ENCODE peak calls at places on chromosomes 12 and 14, in nine cellular contexts. G is astrocyte; K is CD4-positive, alpha-beta memory T cell; S is lung; D is HFFc6; M is IMR-90; Y is fibroblast of the conjunctiva; I is HT1080; V is lower leg skin. N is an unnamed sample.
A peak's percentile ranks its signal among the peaks of the same experiment; 100 is the strongest.

GRCh38 chr12:13103391-13104033 is at the start of gene GSG1:
- DNase-seq in G (no peak), K (no peak), S (no peak), D (peak; percentile 49), M (peak; percentile 44), Y (no peak), I (no peak), V (no peak), N (no peak)

GRCh38 chr12:124568431-124569374 is 1.3 kb upstream of the NCOR2 start:
- DNase-seq in G (peak; percentile 94), K (no peak), S (peak; percentile 70), D (peak; percentile 77), M (peak; percentile 94), Y (peak; percentile 93), I (peak; percentile 40), V (peak; percentile 93), N (peak; percentile 95)

GRCh38 chr12:124853781-124854636 is 9.7 kb downstream of the SCARB1 start:
- DNase-seq in G (no peak), K (no peak), S (no peak), D (no peak), M (no peak), Y (no peak), I (no peak), V (no peak), N (no peak)

GRCh38 chr12:12685305-12685704 is 10.7 kb downstream of the GPR19 start:
- DNase-seq in G (no peak), K (no peak), S (no peak), D (no peak), M (no peak), Y (no peak), I (no peak), V (no peak), N (no peak)

GRCh38 chr12:95574799-95575452 is 23.6 kb upstream of the USP44 start:
- DNase-seq in G (peak; percentile 34), K (no peak), S (no peak), D (peak; percentile 49), M (peak; percentile 64), Y (peak; percentile 21), I (peak; percentile 46), V (no peak), N (peak; percentile 36)

GRCh38 chr12:60201891-60202290 is 606.1 kb downstream of the SLC16A7 start:
- DNase-seq in G (no peak), K (no peak), S (no peak), D (peak; percentile 16), M (peak; percentile 28), Y (peak; percentile 3), I (no peak), V (no peak), N (peak; percentile 77)

GRCh38 chr14:75188520-75189267 is 12.3 kb upstream of the TMED10 start:
- DNase-seq in G (no peak), K (no peak), S (peak; percentile 42), D (no peak), M (no peak), Y (no peak), I (no peak), V (no peak), N (no peak)

GRCh38 chr14:63155511-63156189 is 48.6 kb upstream of the RHOJ start:
- DNase-seq in G (peak; percentile 84), K (no peak), S (no peak), D (no peak), M (peak; percentile 68), Y (no peak), I (peak; percentile 64), V (no peak), N (peak; percentile 6)

GRCh38 chr12:47082963-47083621 is 3.3 kb upstream of the AMIGO2 start:
- DNase-seq in G (peak; percentile 97), K (no peak), S (no peak), D (peak; percentile 95), M (peak; percentile 95), Y (peak; percentile 56), I (peak; percentile 96), V (no peak), N (peak; percentile 94)

GRCh38 chr14:35384386-35385041 is 20.0 kb downstream of the NFKBIA start:
- DNase-seq in G (peak; percentile 95), K (no peak), S (no peak), D (peak; percentile 91), M (peak; percentile 99), Y (peak; percentile 78), I (peak; percentile 87), V (no peak), N (peak; percentile 96)

GRCh38 chr12:6620137-6620884 is 13.1 kb upstream of the CHD4 start:
- DNase-seq in G (peak; percentile 21), K (peak; percentile 49), S (no peak), D (no peak), M (no peak), Y (no peak), I (no peak), V (no peak), N (peak; percentile 56)

GRCh38 chr12:82486524-82487235 is 128.4 kb downstream of the METTL25 start:
- DNase-seq in G (peak; percentile 47), K (no peak), S (no peak), D (no peak), M (peak; percentile 28), Y (peak; percentile 14), I (peak; percentile 79), V (no peak), N (peak; percentile 81)

GRCh38 chr12:9244894-9245293 is 36.7 kb upstream of the PZP start:
- DNase-seq in G (no peak), K (no peak), S (no peak), D (no peak), M (no peak), Y (no peak), I (peak; percentile 31), V (no peak), N (no peak)

N was measured in iris pigment epithelial cell.